ENCODE peak calls at places on chromosomes 13 and 19, in ten cellular contexts. L, J, R, N, T, M, G, B, U and V are unnamed samples.
A peak's percentile ranks its signal among the peaks of the same experiment; 100 is the strongest.

GRCh38 chr19:19115954-19116353 is 22.3 kb downstream of the TMEM161A start:
- DNase-seq in L (peak; percentile 26), J (no peak), R (peak; percentile 33), N (no peak), T (peak; percentile 64), M (peak; percentile 13), G (no peak), B (no peak), U (peak; percentile 64), V (no peak)

GRCh38 chr19:41868120-41868988 is 8.3 kb downstream of the RPS19 start:
- DNase-seq in L (no peak), J (no peak), R (no peak), N (no peak), T (no peak), M (no peak), G (no peak), B (no peak), U (peak; percentile 24), V (no peak)

GRCh38 chr13:65260938-65261880 is 1968.9 kb downstream of the PCDH9 start:
- DNase-seq in L (no peak), J (no peak), R (no peak), N (no peak), T (no peak), M (peak; percentile 5), G (no peak), B (no peak), U (peak; percentile 44), V (peak; percentile 55)

GRCh38 chr13:31749929-31750328 is 10.6 kb downstream of the RXFP2 start:
- DNase-seq in L (no peak), J (no peak), R (no peak), N (no peak), T (no peak), M (peak; percentile 88), G (peak; percentile 95), B (peak; percentile 94), U (no peak), V (no peak)

GRCh38 chr13:46181799-46182490 is at the start of gene LCP1:
- DNase-seq in L (peak; percentile 76), J (peak; percentile 70), R (peak; percentile 78), N (no peak), T (peak; percentile 70), M (no peak), G (no peak), B (no peak), U (peak; percentile 96), V (no peak)

GRCh38 chr13:80224468-80224867 is 116.5 kb downstream of the SPRY2 start:
- DNase-seq in L (no peak), J (no peak), R (no peak), N (no peak), T (no peak), M (peak; percentile 43), G (no peak), B (no peak), U (no peak), V (no peak)

GRCh38 chr13:51015973-51016372 is 95.1 kb downstream of the C13orf42 start:
- DNase-seq in L (no peak), J (no peak), R (no peak), N (no peak), T (no peak), M (no peak), G (no peak), B (no peak), U (no peak), V (no peak)

GRCh38 chr19:52987221-52987620 is 24.5 kb upstream of the ZNF816 start:
- DNase-seq in L (no peak), J (no peak), R (no peak), N (no peak), T (no peak), M (no peak), G (no peak), B (no peak), U (no peak), V (no peak)

GRCh38 chr19:55132453-55133129 is 15.2 kb upstream of the PPP1R12C start:
- DNase-seq in L (no peak), J (no peak), R (no peak), N (no peak), T (no peak), M (no peak), G (no peak), B (no peak), U (no peak), V (no peak)

GRCh38 chr13:81927347-81927746 is 1586.4 kb upstream of the SPRY2 start:
- DNase-seq in L (no peak), J (no peak), R (no peak), N (no peak), T (no peak), M (no peak), G (no peak), B (no peak), U (peak; percentile 26), V (no peak)

GRCh38 chr13:72839831-72840426 is 58.0 kb downstream of the PIBF1 start:
- DNase-seq in L (peak; percentile 30), J (no peak), R (no peak), N (no peak), T (peak; percentile 53), M (peak; percentile 61), G (peak; percentile 40), B (no peak), U (peak; percentile 68), V (no peak)

GRCh38 chr19:40370997-40371801 is 18.8 kb downstream of the HIPK4 start:
- DNase-seq in L (no peak), J (no peak), R (no peak), N (no peak), T (no peak), M (no peak), G (no peak), B (no peak), U (no peak), V (no peak)

GRCh38 chr13:97338571-97338970 is 95.4 kb upstream of the RAP2A start:
- DNase-seq in L (no peak), J (no peak), R (no peak), N (no peak), T (no peak), M (no peak), G (no peak), B (no peak), U (no peak), V (no peak)

GRCh38 chr19:33388817-33389573 is 15.5 kb downstream of the CEBPG start:
- DNase-seq in L (no peak), J (no peak), R (no peak), N (no peak), T (no peak), M (no peak), G (no peak), B (no peak), U (no peak), V (no peak)

GRCh38 chr13:62747152-62747551 is 1331.5 kb upstream of the PCDH20 start:
- DNase-seq in L (no peak), J (no peak), R (no peak), N (no peak), T (no peak), M (no peak), G (no peak), B (no peak), U (no peak), V (no peak)

GRCh38 chr19:10836478-10837325 is 690 bp upstream of the TMED1 start:
- DNase-seq in L (peak; percentile 70), J (peak; percentile 64), R (peak; percentile 70), N (peak; percentile 91), T (no peak), M (peak; percentile 91), G (peak; percentile 81), B (no peak), U (no peak), V (no peak)

GRCh38 chr13:39317284-39317683 is 279.0 kb downstream of the NHLRC3 start:
- DNase-seq in L (no peak), J (no peak), R (no peak), N (no peak), T (no peak), M (peak; percentile 82), G (peak; percentile 31), B (no peak), U (no peak), V (no peak)

GRCh38 chr19:32800757-32801156 is 68.8 kb downstream of the SLC7A9 start:
- DNase-seq in L (no peak), J (no peak), R (no peak), N (no peak), T (no peak), M (no peak), G (no peak), B (no peak), U (no peak), V (no peak)

GRCh38 chr13:70189981-70190380 is 81.7 kb upstream of the KLHL1 start:
- DNase-seq in L (no peak), J (no peak), R (no peak), N (no peak), T (no peak), M (no peak), G (no peak), B (no peak), U (no peak), V (no peak)

GRCh38 chr19:39845172-39845571 is 1.0 kb downstream of the FBL start:
- DNase-seq in L (no peak), J (no peak), R (no peak), N (no peak), T (no peak), M (no peak), G (no peak), B (no peak), U (peak; percentile 60), V (no peak)

GRCh38 chr13:34357435-34358232 is 539.7 kb downstream of the RFC3 start:
- DNase-seq in L (no peak), J (no peak), R (no peak), N (peak; percentile 28), T (no peak), M (peak; percentile 67), G (peak; percentile 85), B (no peak), U (no peak), V (no peak)

GRCh38 chr13:50617134-50617721 is 226.3 kb downstream of the DLEU7 start:
- DNase-seq in L (no peak), J (no peak), R (no peak), N (peak; percentile 59), T (no peak), M (peak; percentile 72), G (peak; percentile 94), B (peak; percentile 91), U (no peak), V (no peak)

GRCh38 chr13:30158774-30159445 is 148.4 kb downstream of the KATNAL1 start:
- DNase-seq in L (no peak), J (no peak), R (no peak), N (no peak), T (no peak), M (peak; percentile 61), G (peak; percentile 92), B (no peak), U (no peak), V (no peak)

GRCh38 chr19:35290381-35291135 is 1.4 kb upstream of the MAG start:
- DNase-seq in L (no peak), J (no peak), R (no peak), N (no peak), T (no peak), M (no peak), G (no peak), B (no peak), U (no peak), V (no peak)

GRCh38 chr13:49253310-49253709 is 5.6 kb downstream of the CDADC1 start:
- DNase-seq in L (no peak), J (no peak), R (no peak), N (no peak), T (no peak), M (no peak), G (no peak), B (no peak), U (no peak), V (no peak)

GRCh38 chr13:94305463-94305862 is 174.0 kb downstream of the DCT start:
- DNase-seq in L (no peak), J (no peak), R (no peak), N (peak; percentile 31), T (no peak), M (peak; percentile 81), G (peak; percentile 85), B (peak; percentile 50), U (no peak), V (no peak)

GRCh38 chr13:111913790-111914189 is 153.2 kb upstream of the SOX1 start:
- DNase-seq in L (no peak), J (no peak), R (no peak), N (no peak), T (no peak), M (no peak), G (no peak), B (no peak), U (no peak), V (no peak)

GRCh38 chr13:39510296-39510695 is 92.7 kb downstream of the LHFPL6 start:
- DNase-seq in L (no peak), J (no peak), R (no peak), N (no peak), T (no peak), M (no peak), G (no peak), B (no peak), U (peak; percentile 86), V (no peak)